ENCODE peak calls at places on chromosomes 4 and X, in eight cellular contexts. F is HCEC 1CT, Z is HFF-Myc, Q is cerebellum, X is HS-27A, I is hepatocyte, M is COR-L47, K is type B pancreatic cell. D is an unnamed sample.

GRCh38 chrX:125150231-125150630 is 169.4 kb upstream of the TEX13C start:
- DNase-seq in F (no peak), Z (no peak), Q (no peak), X (no peak), I (no peak), M (no peak), K (no peak), D (no peak)

GRCh38 chrX:103275947-103276567 is 493 bp downstream of the TCEAL5 start:
- DNase-seq in F (no peak), Z (no peak), Q (peak), X (no peak), I (no peak), M (no peak), K (no peak), D (peak)

GRCh38 chrX:9622128-9622527 is 143.5 kb downstream of the GPR143 start:
- DNase-seq in F (no peak), Z (no peak), Q (no peak), X (no peak), I (no peak), M (no peak), K (no peak), D (no peak)

GRCh38 chr4:108954880-108955279 is 192.0 kb upstream of the ETNPPL start:
- DNase-seq in F (no peak), Z (no peak), Q (no peak), X (no peak), I (no peak), M (no peak), K (no peak), D (no peak)

GRCh38 chrX:77003956-77004355 is 443.2 kb upstream of the FGF16 start:
- DNase-seq in F (no peak), Z (no peak), Q (no peak), X (no peak), I (peak), M (no peak), K (no peak), D (no peak)

GRCh38 chr4:17168571-17168970 is 270.1 kb upstream of the LDB2 start:
- DNase-seq in F (peak), Z (peak), Q (no peak), X (peak), I (peak), M (peak), K (no peak), D (no peak)

GRCh38 chr4:46839128-46839527 is 69.9 kb downstream of the COX7B2 start:
- DNase-seq in F (no peak), Z (no peak), Q (no peak), X (no peak), I (no peak), M (peak), K (no peak), D (peak)

GRCh38 chrX:121579016-121579760 is 531.8 kb downstream of the GLUD2 start:
- DNase-seq in F (no peak), Z (peak), Q (no peak), X (no peak), I (peak), M (no peak), K (no peak), D (peak)

GRCh38 chr4:137510866-137511265 is 21.4 kb downstream of the PCDH18 start:
- DNase-seq in F (peak), Z (peak), Q (no peak), X (peak), I (peak), M (no peak), K (no peak), D (no peak)

GRCh38 chr4:36394352-36394903 is 113.0 kb downstream of the DTHD1 start:
- DNase-seq in F (no peak), Z (no peak), Q (no peak), X (no peak), I (no peak), M (no peak), K (no peak), D (no peak)

GRCh38 chrX:91435465-91435864 is 826 bp downstream of the PABPC5 start:
- DNase-seq in F (no peak), Z (no peak), Q (peak), X (no peak), I (peak), M (no peak), K (no peak), D (peak)

GRCh38 chrX:17414839-17415238 is 39.8 kb downstream of the NHS start:
- DNase-seq in F (no peak), Z (no peak), Q (no peak), X (no peak), I (peak), M (no peak), K (no peak), D (no peak)

GRCh38 chrX:72247206-72247944 is 8.5 kb upstream of the ERCC6L start:
- DNase-seq in F (no peak), Z (no peak), Q (no peak), X (no peak), I (peak), M (peak), K (no peak), D (no peak)

GRCh38 chrX:103197721-103198306 is 17.1 kb upstream of the BEX4 start:
- DNase-seq in F (peak), Z (peak), Q (no peak), X (peak), I (no peak), M (no peak), K (no peak), D (no peak)

GRCh38 chr4:98626350-98626749 is 32.1 kb downstream of the TSPAN5 start:
- DNase-seq in F (peak), Z (peak), Q (no peak), X (peak), I (peak), M (no peak), K (no peak), D (peak)

GRCh38 chr4:26176621-26177121 is 144.1 kb upstream of the RBPJ start:
- DNase-seq in F (peak), Z (no peak), Q (no peak), X (no peak), I (peak), M (no peak), K (no peak), D (peak)

GRCh38 chrX:43589735-43590515 is 66.2 kb upstream of the MAOA start:
- DNase-seq in F (peak), Z (no peak), Q (no peak), X (no peak), I (peak), M (no peak), K (no peak), D (no peak)

GRCh38 chr4:99013884-99014523 is 18.5 kb downstream of the METAP1 start:
- DNase-seq in F (no peak), Z (no peak), Q (no peak), X (no peak), I (no peak), M (no peak), K (no peak), D (no peak)

GRCh38 chr4:107482546-107482945 is 237.5 kb downstream of the PAPSS1 start:
- DNase-seq in F (no peak), Z (no peak), Q (no peak), X (no peak), I (no peak), M (no peak), K (no peak), D (no peak)

GRCh38 chrX:113892401-113892800 is 691.5 kb upstream of the HTR2C start:
- DNase-seq in F (peak), Z (no peak), Q (no peak), X (no peak), I (peak), M (no peak), K (no peak), D (no peak)

GRCh38 chr4:110184791-110185155 is 13.6 kb downstream of the ELOVL6 start:
- DNase-seq in F (no peak), Z (no peak), Q (no peak), X (no peak), I (no peak), M (no peak), K (no peak), D (no peak)